ENCODE peak calls at places on chromosomes 7 and 10, in ten cellular contexts. S is endothelial cell of umbilical vein; V is effector memory CD4-positive, alpha-beta T cell; I is colonic mucosa; N is GM23248; K is ovary; R is DND-41; E is OCI-LY7; A is heart left ventricle; X is A549. B is an unnamed sample.

GRCh38 chr7:143892527-143893300 is 9.3 kb downstream of the TCAF1 start:
- DNase-seq in E (peak; percentile 43), S (peak; percentile 61), I (no peak), R (no peak), X (peak; percentile 19), N (peak; percentile 30), A (no peak), V (no peak), K (no peak), B (peak; percentile 83)

GRCh38 chr7:91344911-91345310 is 80.7 kb downstream of the FZD1 start:
- DNase-seq in E (peak; percentile 6), A (no peak), V (no peak), K (no peak), S (no peak), N (no peak), R (no peak), I (no peak), X (no peak), B (peak; percentile 95)

GRCh38 chr7:158614695-158615094 is 27.1 kb upstream of the PTPRN2 start:
- DNase-seq in I (no peak), N (peak; percentile 82), X (no peak), S (no peak), A (no peak), E (no peak), R (no peak), V (no peak), K (no peak), B (peak; percentile 50)

GRCh38 chr7:84247591-84247990 is 53.0 kb upstream of the SEMA3A start:
- DNase-seq in K (no peak), X (no peak), V (no peak), I (no peak), N (peak; percentile 57), S (no peak), A (no peak), R (no peak), E (no peak), B (no peak)

GRCh38 chr7:115499966-115500365 is 530.6 kb downstream of the TFEC start:
- DNase-seq in N (no peak), A (no peak), S (no peak), K (no peak), E (no peak), R (no peak), V (no peak), X (no peak), I (no peak), B (no peak)

GRCh38 chr10:106571216-106571954 is 593.1 kb downstream of the SORCS1 start:
- DNase-seq in V (no peak), K (no peak), A (no peak), N (peak; percentile 67), I (no peak), E (peak; percentile 1), X (peak; percentile 20), R (no peak), S (no peak), B (peak; percentile 41)

GRCh38 chr7:66188645-66189044 is 16.5 kb upstream of the TPST1 start:
- DNase-seq in I (no peak), S (no peak), N (no peak), V (no peak), E (no peak), A (no peak), X (no peak), R (no peak), K (no peak), B (no peak)

GRCh38 chr10:4639960-4640359 is 186.0 kb upstream of the AKR1E2 start:
- DNase-seq in N (no peak), K (no peak), A (no peak), X (no peak), S (peak; percentile 39), E (no peak), R (no peak), V (no peak), I (no peak), B (no peak)

GRCh38 chr10:130218181-130218641 is 82.0 kb downstream of the GLRX3 start:
- DNase-seq in E (no peak), A (no peak), N (no peak), I (no peak), R (no peak), X (no peak), V (no peak), K (no peak), S (no peak), B (no peak)

GRCh38 chr10:88810196-88810961 is 7.8 kb downstream of the LIPM start:
- DNase-seq in V (no peak), I (peak; percentile 33), S (peak; percentile 64), N (peak; percentile 76), R (peak; percentile 54), X (peak; percentile 79), E (peak; percentile 60), A (no peak), K (no peak), B (peak; percentile 68)

DNA sequence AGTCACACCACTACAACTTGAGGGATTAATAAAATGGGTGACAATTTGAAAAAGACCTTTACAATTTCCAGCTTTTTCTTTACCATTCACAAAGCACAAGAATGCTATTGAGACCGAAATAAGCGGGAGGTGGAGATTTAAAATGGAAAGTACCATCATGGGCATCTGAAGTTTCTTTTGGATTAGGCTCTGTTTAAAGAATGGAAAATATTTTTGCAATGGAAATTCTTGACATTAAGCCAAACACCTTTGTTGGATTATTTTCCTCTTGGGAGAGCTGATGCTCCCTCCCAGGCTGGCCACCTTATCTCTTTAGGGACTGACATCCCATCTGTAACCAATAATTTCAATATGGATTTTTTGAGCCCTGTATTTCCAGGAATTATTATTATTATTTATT is 62.5 kb downstream of the BPGM start:
- DNase-seq in I (no peak), R (no peak), A (no peak), S (peak; percentile 31), E (no peak), X (no peak), K (no peak), V (no peak), N (no peak), B (no peak)
- H3K27ac ChIP-seq in I (no peak overlapping the region), R (no peak overlapping the region), A (no peak overlapping the region), S (no peak overlapping the region), E (no peak overlapping the region), X (no peak overlapping the region), K (no peak overlapping the region), V (no peak overlapping the region), N (no peak overlapping the region), B (no peak overlapping the region)

GRCh38 chr10:95475003-95475383 is 86.2 kb downstream of the SORBS1 start:
- DNase-seq in V (no peak), I (no peak), S (no peak), A (no peak), N (no peak), R (no peak), E (no peak), K (no peak), X (no peak), B (no peak)

GRCh38 chr10:95476482-95477174 is 84.5 kb downstream of the SORBS1 start:
- DNase-seq in V (no peak), E (no peak), R (no peak), X (no peak), I (no peak), S (no peak), A (no peak), N (no peak), K (no peak), B (no peak)

GRCh38 chr10:95474228-95475002 is 86.8 kb downstream of the SORBS1 start:
- DNase-seq in E (no peak), K (no peak), I (peak; percentile 55), V (no peak), R (no peak), A (peak; percentile 57), N (peak; percentile 85), X (no peak), S (peak; percentile 33), B (no peak)

GRCh38 chr10:95477175-95477520 is 84.0 kb downstream of the SORBS1 start:
- DNase-seq in I (no peak), N (no peak), V (no peak), E (no peak), R (no peak), K (no peak), X (no peak), S (no peak), A (no peak), B (no peak)

DNA sequence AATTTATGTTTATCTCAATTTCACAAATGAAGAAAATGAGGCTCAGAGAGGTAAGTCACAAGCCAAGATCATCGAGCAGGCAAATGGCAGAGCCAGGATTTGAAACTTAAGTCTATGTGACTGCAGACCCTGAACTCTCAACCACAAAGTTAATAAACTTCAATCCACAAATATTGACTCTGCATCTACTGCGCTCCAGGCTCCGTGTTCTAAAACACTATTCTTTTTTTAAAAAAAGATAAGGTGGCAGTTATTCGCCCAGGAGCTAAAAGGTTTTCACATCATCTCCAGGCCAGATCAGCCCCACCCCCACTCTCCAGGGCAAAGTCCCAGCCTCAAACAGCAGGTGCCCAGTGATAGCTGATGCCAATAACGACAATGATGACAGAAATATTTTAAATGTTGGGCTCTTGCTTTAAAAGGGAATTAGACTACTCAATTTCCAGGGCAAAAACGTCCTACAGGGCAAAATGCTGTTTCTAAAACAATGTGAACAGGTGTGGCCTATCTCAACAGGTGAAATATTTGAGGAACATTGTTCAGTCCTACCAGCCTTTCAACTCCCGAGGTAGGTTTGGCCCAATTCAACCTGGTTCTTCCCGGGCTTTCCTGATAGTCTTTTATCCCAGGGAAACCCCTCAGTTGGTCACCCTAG is 85.2 kb downstream of the SORBS1 start:
- DNase-seq in R (no peak), S (no peak), A (no peak), N (no peak), E (no peak), V (no peak), K (no peak), I (peak; percentile 93), X (no peak), B (no peak)
- H3K4me1 ChIP-seq in R (no peaks in the 10 kb centered on the region), S (peaks cover 34% of the 10 kb centered on the region), A (peaks cover 97% of the 10 kb centered on the region), N (peaks cover 22% of the 10 kb centered on the region), E (no peaks in the 10 kb centered on the region), V (no peaks in the 10 kb centered on the region), K (peaks cover 3% of the 10 kb centered on the region), I (no peaks in the 10 kb centered on the region), X (no peaks in the 10 kb centered on the region), B (no peaks in the 10 kb centered on the region)

GRCh38 chr10:22410394-22410793 is 65.1 kb downstream of the SPAG6 start:
- DNase-seq in R (no peak), E (no peak), I (no peak), S (no peak), A (no peak), V (no peak), K (no peak), X (no peak), N (no peak), B (no peak)
- H3K27ac ChIP-seq in R (no peak overlapping the region), E (no peak overlapping the region), I (no peak overlapping the region), S (no peak overlapping the region), A (no peak overlapping the region), V (no peak overlapping the region), K (no peak overlapping the region), X (no peak overlapping the region), N (no peak overlapping the region), B (no peak overlapping the region)

DNA sequence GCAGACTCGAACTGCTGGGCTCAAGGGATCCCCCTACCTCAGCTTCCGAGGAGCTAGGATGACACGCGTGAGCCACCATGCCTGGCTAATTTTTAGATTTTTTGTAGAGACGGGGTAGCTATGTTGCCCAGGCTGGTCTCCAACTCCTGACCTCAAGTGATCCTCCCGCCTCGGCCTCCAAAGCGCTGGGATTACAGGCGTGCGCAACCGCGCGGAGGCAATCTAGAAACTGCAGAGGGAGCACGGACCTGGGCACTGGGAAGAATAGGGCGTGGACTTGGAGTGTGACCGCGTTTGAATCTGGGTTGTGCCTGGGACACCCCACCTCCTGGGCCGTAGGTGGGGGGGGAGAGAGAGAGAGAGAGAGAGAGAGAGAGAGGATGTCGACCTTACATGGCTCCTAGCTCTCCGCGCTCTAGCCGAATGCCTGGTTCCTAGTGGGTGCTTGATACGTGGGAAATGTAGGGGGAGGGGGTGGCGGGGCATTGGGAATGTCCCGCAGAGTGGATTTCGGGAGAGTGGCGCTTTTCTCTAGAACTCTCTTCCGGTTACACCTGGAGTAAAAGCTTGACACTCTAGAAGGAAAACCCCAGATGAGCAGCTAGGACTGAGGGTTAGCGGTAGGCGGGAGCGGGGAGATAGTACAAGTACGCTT is 1.2 kb upstream of the MAP3K8 start:
- DNase-seq in R (no peak), N (no peak), K (peak; percentile 50), S (no peak), X (peak; percentile 77), A (peak; percentile 48), I (peak; percentile 60), E (no peak), V (no peak), B (peak; percentile 47)
- H3K4me1 ChIP-seq in R (peaks cover 48% of the 10 kb centered on the region), N (peaks cover 25% of the 10 kb centered on the region), K (peaks cover 6% of the 10 kb centered on the region), S (peaks cover 21% of the 10 kb centered on the region), X (peaks cover 47% of the 10 kb centered on the region), A (peaks cover 44% of the 10 kb centered on the region), I (peaks cover 8% of the 10 kb centered on the region), E (peaks cover 47% of the 10 kb centered on the region), V (peaks cover 17% of the 10 kb centered on the region), B (peaks cover 70% of the 10 kb centered on the region)